ENCODE peak calls at places on chromosome 16, in five cellular contexts. H, L, E, K and D are unnamed samples.

GRCh38 chr16:11536104-11536866 is 50.4 kb downstream of the LITAF start:
- DNase-seq in H (no peak), E (no peak), L (no peak), K (no peak), D (no peak)

GRCh38 chr16:3478242-3478925 is 16.9 kb downstream of the C16orf90 start:
- DNase-seq in L (no peak), E (peak; percentile 53), K (no peak), H (no peak), D (no peak)

GRCh38 chr16:55179858-55180585 is 144.0 kb upstream of the IRX6 start:
- DNase-seq in K (no peak), L (no peak), H (no peak), E (no peak), D (no peak)

GRCh38 chr16:27145630-27146029 is 57.7 kb upstream of the KDM8 start:
- DNase-seq in K (no peak), E (no peak), H (no peak), L (no peak), D (no peak)

GRCh38 chr16:67544844-67545664 is 16.4 kb downstream of the RIPOR1 start:
- DNase-seq in L (no peak), K (no peak), E (no peak), H (no peak), D (no peak)

GRCh38 chr16:89201467-89202377 is 1.4 kb upstream of the SLC22A31 start:
- DNase-seq in E (peak; percentile 36), H (peak; percentile 66), L (peak; percentile 84), K (no peak), D (peak; percentile 92)

GRCh38 chr16:3065742-3066439 is 451 bp downstream of the IL32 start:
- DNase-seq in E (peak; percentile 27), H (no peak), K (no peak), L (no peak), D (no peak)

GRCh38 chr16:29315916-29316517 is 90.5 kb downstream of the NPIPB11 start:
- DNase-seq in E (no peak), L (no peak), K (no peak), H (no peak), D (peak; percentile 54)

GRCh38 chr16:3022208-3022696 is 1.5 kb downstream of the HCFC1R1 start:
- DNase-seq in E (peak; percentile 94), L (peak; percentile 93), H (no peak), K (peak; percentile 64), D (peak; percentile 91)

GRCh38 chr16:81242977-81243618 is 4.6 kb downstream of the BCO1 start:
- DNase-seq in L (no peak), H (no peak), E (no peak), K (no peak), D (no peak)

GRCh38 chr16:22183901-22184614 is 21.8 kb downstream of the SDR42E2 start:
- DNase-seq in H (no peak), E (no peak), L (no peak), K (no peak), D (peak; percentile 75)

GRCh38 chr16:883340-883739 is 82.8 kb upstream of the GNG13 start:
- DNase-seq in E (no peak), K (no peak), H (no peak), L (no peak), D (no peak)

GRCh38 chr16:10743227-10743609 is 424 bp upstream of the NUBP1 start:
- DNase-seq in L (no peak), H (no peak), K (no peak), E (no peak), D (no peak)

GRCh38 chr16:50635505-50636392 is 45.4 kb downstream of the SNX20 start:
- DNase-seq in H (no peak), L (no peak), E (peak; percentile 67), K (no peak), D (peak; percentile 60)

GRCh38 chr16:85553436-85554113 is 59.5 kb upstream of the GSE1 start:
- DNase-seq in E (peak; percentile 88), H (peak; percentile 62), L (no peak), K (no peak), D (peak; percentile 78)